ENCODE peak calls at places on chromosomes 11 and 22, in nine cellular contexts. One of them, this sample, is unnamed.

GRCh38 chr11:10730151-10730550 is 20.9 kb upstream of the CTR9 start:
- DNase-seq in NCI-H69: no peak
- DNase-seq in Daoy: no peak
- DNase-seq in H1: no peak
- DNase-seq in stimulated activated CD4-positive, alpha-beta T cell treated with anti-CD3 and anti-CD28 coated beads, Interleukin-2, amount 100 ng/mL, for 24 hours: no peak
- DNase-seq in AG10803: peak
- DNase-seq in mucosa of gallbladder: no peak
- DNase-seq in activated CD4-positive, alpha-beta T cell treated with anti-CD3 and anti-CD28 coated beads, Interleukin-2, amount 50 U/mL, for 48 hours: no peak
- DNase-seq in HT-29: no peak
- DNase-seq in this sample: no peak

GRCh38 chr11:117807482-117808272 is 10.7 kb upstream of the DSCAML1 start:
- DNase-seq in NCI-H69: peak
- DNase-seq in Daoy: peak
- DNase-seq in H1: no peak
- DNase-seq in stimulated activated CD4-positive, alpha-beta T cell treated with anti-CD3 and anti-CD28 coated beads, Interleukin-2, amount 100 ng/mL, for 24 hours: peak
- DNase-seq in AG10803: peak
- DNase-seq in mucosa of gallbladder: peak
- DNase-seq in activated CD4-positive, alpha-beta T cell treated with anti-CD3 and anti-CD28 coated beads, Interleukin-2, amount 50 U/mL, for 48 hours: peak
- DNase-seq in HT-29: peak
- DNase-seq in this sample: peak

GRCh38 chr11:35968386-35969088 is 24.7 kb downstream of the LDLRAD3 start:
- DNase-seq in NCI-H69: no peak
- DNase-seq in Daoy: no peak
- DNase-seq in H1: no peak
- DNase-seq in stimulated activated CD4-positive, alpha-beta T cell treated with anti-CD3 and anti-CD28 coated beads, Interleukin-2, amount 100 ng/mL, for 24 hours: no peak
- DNase-seq in AG10803: peak
- DNase-seq in mucosa of gallbladder: no peak
- DNase-seq in activated CD4-positive, alpha-beta T cell treated with anti-CD3 and anti-CD28 coated beads, Interleukin-2, amount 50 U/mL, for 48 hours: no peak
- DNase-seq in HT-29: no peak
- DNase-seq in this sample: no peak

GRCh38 chr11:88431675-88432341 is 94.3 kb upstream of the CTSC start:
- DNase-seq in NCI-H69: peak
- DNase-seq in Daoy: no peak
- DNase-seq in H1: no peak
- DNase-seq in stimulated activated CD4-positive, alpha-beta T cell treated with anti-CD3 and anti-CD28 coated beads, Interleukin-2, amount 100 ng/mL, for 24 hours: no peak
- DNase-seq in AG10803: no peak
- DNase-seq in mucosa of gallbladder: no peak
- DNase-seq in activated CD4-positive, alpha-beta T cell treated with anti-CD3 and anti-CD28 coated beads, Interleukin-2, amount 50 U/mL, for 48 hours: no peak
- DNase-seq in HT-29: no peak
- DNase-seq in this sample: no peak

GRCh38 chr22:49930596-49931412 is 12.4 kb downstream of the CRELD2 start:
- DNase-seq in NCI-H69: peak
- DNase-seq in Daoy: peak
- DNase-seq in H1: no peak
- DNase-seq in stimulated activated CD4-positive, alpha-beta T cell treated with anti-CD3 and anti-CD28 coated beads, Interleukin-2, amount 100 ng/mL, for 24 hours: peak
- DNase-seq in AG10803: peak
- DNase-seq in mucosa of gallbladder: peak
- DNase-seq in activated CD4-positive, alpha-beta T cell treated with anti-CD3 and anti-CD28 coated beads, Interleukin-2, amount 50 U/mL, for 48 hours: peak
- DNase-seq in HT-29: peak
- DNase-seq in this sample: peak

GRCh38 chr11:103959279-103959930 is 77.0 kb upstream of the DDI1 start:
- DNase-seq in NCI-H69: peak
- DNase-seq in Daoy: no peak
- DNase-seq in H1: no peak
- DNase-seq in stimulated activated CD4-positive, alpha-beta T cell treated with anti-CD3 and anti-CD28 coated beads, Interleukin-2, amount 100 ng/mL, for 24 hours: no peak
- DNase-seq in AG10803: peak
- DNase-seq in mucosa of gallbladder: no peak
- DNase-seq in activated CD4-positive, alpha-beta T cell treated with anti-CD3 and anti-CD28 coated beads, Interleukin-2, amount 50 U/mL, for 48 hours: no peak
- DNase-seq in HT-29: no peak
- DNase-seq in this sample: no peak

GRCh38 chr11:44592125-44592643 is 26.7 kb downstream of the CD82 start:
- DNase-seq in NCI-H69: no peak
- DNase-seq in Daoy: no peak
- DNase-seq in H1: no peak
- DNase-seq in stimulated activated CD4-positive, alpha-beta T cell treated with anti-CD3 and anti-CD28 coated beads, Interleukin-2, amount 100 ng/mL, for 24 hours: no peak
- DNase-seq in AG10803: peak
- DNase-seq in mucosa of gallbladder: peak
- DNase-seq in activated CD4-positive, alpha-beta T cell treated with anti-CD3 and anti-CD28 coated beads, Interleukin-2, amount 50 U/mL, for 48 hours: no peak
- DNase-seq in HT-29: no peak
- DNase-seq in this sample: no peak

GRCh38 chr22:42613869-42614268 is 814 bp downstream of the POLDIP3 start:
- DNase-seq in NCI-H69: peak
- DNase-seq in Daoy: peak
- DNase-seq in H1: no peak
- DNase-seq in stimulated activated CD4-positive, alpha-beta T cell treated with anti-CD3 and anti-CD28 coated beads, Interleukin-2, amount 100 ng/mL, for 24 hours: peak
- DNase-seq in AG10803: peak
- DNase-seq in mucosa of gallbladder: no peak
- DNase-seq in activated CD4-positive, alpha-beta T cell treated with anti-CD3 and anti-CD28 coated beads, Interleukin-2, amount 50 U/mL, for 48 hours: no peak
- DNase-seq in HT-29: no peak
- DNase-seq in this sample: no peak

GRCh38 chr22:27879923-27880322 is 39.1 kb downstream of the PITPNB start:
- DNase-seq in NCI-H69: peak
- DNase-seq in Daoy: peak
- DNase-seq in H1: no peak
- DNase-seq in stimulated activated CD4-positive, alpha-beta T cell treated with anti-CD3 and anti-CD28 coated beads, Interleukin-2, amount 100 ng/mL, for 24 hours: no peak
- DNase-seq in AG10803: peak
- DNase-seq in mucosa of gallbladder: no peak
- DNase-seq in activated CD4-positive, alpha-beta T cell treated with anti-CD3 and anti-CD28 coated beads, Interleukin-2, amount 50 U/mL, for 48 hours: no peak
- DNase-seq in HT-29: peak
- DNase-seq in this sample: no peak

GRCh38 chr11:3824714-3825472 is 15.9 kb downstream of the RHOG start:
- DNase-seq in NCI-H69: peak
- DNase-seq in Daoy: peak
- DNase-seq in H1: peak
- DNase-seq in stimulated activated CD4-positive, alpha-beta T cell treated with anti-CD3 and anti-CD28 coated beads, Interleukin-2, amount 100 ng/mL, for 24 hours: peak
- DNase-seq in AG10803: no peak
- DNase-seq in mucosa of gallbladder: peak
- DNase-seq in activated CD4-positive, alpha-beta T cell treated with anti-CD3 and anti-CD28 coated beads, Interleukin-2, amount 50 U/mL, for 48 hours: peak
- DNase-seq in HT-29: peak
- DNase-seq in this sample: peak

GRCh38 chr11:2269601-2270321 is 627 bp downstream of the ASCL2 start:
- DNase-seq in NCI-H69: peak
- DNase-seq in Daoy: no peak
- DNase-seq in H1: peak
- DNase-seq in stimulated activated CD4-positive, alpha-beta T cell treated with anti-CD3 and anti-CD28 coated beads, Interleukin-2, amount 100 ng/mL, for 24 hours: peak
- DNase-seq in AG10803: peak
- DNase-seq in mucosa of gallbladder: peak
- DNase-seq in activated CD4-positive, alpha-beta T cell treated with anti-CD3 and anti-CD28 coated beads, Interleukin-2, amount 50 U/mL, for 48 hours: peak
- DNase-seq in HT-29: peak
- DNase-seq in this sample: peak

GRCh38 chr11:44453871-44454270 is 111.6 kb upstream of the CD82 start:
- DNase-seq in NCI-H69: no peak
- DNase-seq in Daoy: no peak
- DNase-seq in H1: no peak
- DNase-seq in stimulated activated CD4-positive, alpha-beta T cell treated with anti-CD3 and anti-CD28 coated beads, Interleukin-2, amount 100 ng/mL, for 24 hours: no peak
- DNase-seq in AG10803: no peak
- DNase-seq in mucosa of gallbladder: no peak
- DNase-seq in activated CD4-positive, alpha-beta T cell treated with anti-CD3 and anti-CD28 coated beads, Interleukin-2, amount 50 U/mL, for 48 hours: no peak
- DNase-seq in HT-29: no peak
- DNase-seq in this sample: no peak

This sample was measured in right lobe of liver.